ENCODE peak calls at places on chromosomes 12 and 14, in five cellular contexts. One of them, this sample, is unnamed.

GRCh38 chr12:132445884-132446471 is 44.0 kb upstream of the FBRSL1 start:
- DNase-seq in CD4-positive, alpha-beta T cell: no peak
- DNase-seq in suprapubic skin: no peak
- DNase-seq in A549: peak; percentile 89
- DNase-seq in progenitor cell of endocrine pancreas: no peak
- DNase-seq in this sample: peak; percentile 59

GRCh38 chr12:62604856-62605255 is 138.2 kb downstream of the MON2 start:
- DNase-seq in CD4-positive, alpha-beta T cell: no peak
- DNase-seq in suprapubic skin: no peak
- DNase-seq in A549: no peak
- DNase-seq in progenitor cell of endocrine pancreas: no peak
- DNase-seq in this sample: no peak

GRCh38 chr12:47802312-47802711 is 17.4 kb downstream of the HDAC7 start:
- DNase-seq in suprapubic skin: no peak
- DNase-seq in CD4-positive, alpha-beta T cell: no peak
- DNase-seq in A549: no peak
- DNase-seq in progenitor cell of endocrine pancreas: no peak
- DNase-seq in this sample: no peak

GRCh38 chr12:76883826-76884225 is 5.0 kb upstream of the CSRP2 start:
- DNase-seq in progenitor cell of endocrine pancreas: no peak
- DNase-seq in CD4-positive, alpha-beta T cell: no peak
- DNase-seq in suprapubic skin: no peak
- DNase-seq in A549: no peak
- DNase-seq in this sample: no peak

GRCh38 chr14:85731198-85731597 is 201.3 kb downstream of the FLRT2 start:
- DNase-seq in A549: no peak
- DNase-seq in CD4-positive, alpha-beta T cell: no peak
- DNase-seq in suprapubic skin: no peak
- DNase-seq in progenitor cell of endocrine pancreas: no peak
- DNase-seq in this sample: no peak

GRCh38 chr12:29320295-29321090 is 60.5 kb downstream of the ERGIC2 start:
- DNase-seq in A549: no peak
- DNase-seq in CD4-positive, alpha-beta T cell: no peak
- DNase-seq in suprapubic skin: no peak
- DNase-seq in progenitor cell of endocrine pancreas: no peak
- DNase-seq in this sample: no peak

GRCh38 chr12:2691340-2692111 is 103.2 kb upstream of the FKBP4 start:
- DNase-seq in suprapubic skin: no peak
- DNase-seq in CD4-positive, alpha-beta T cell: peak; percentile 43
- DNase-seq in progenitor cell of endocrine pancreas: no peak
- DNase-seq in A549: no peak
- DNase-seq in this sample: no peak

GRCh38 chr12:6047249-6048227 is 76.9 kb downstream of the VWF start:
- DNase-seq in progenitor cell of endocrine pancreas: no peak
- DNase-seq in suprapubic skin: no peak
- DNase-seq in CD4-positive, alpha-beta T cell: no peak
- DNase-seq in A549: no peak
- DNase-seq in this sample: no peak

GRCh38 chr12:131089526-131090253 is 136.0 kb downstream of the ADGRD1 start:
- DNase-seq in A549: no peak
- DNase-seq in progenitor cell of endocrine pancreas: no peak
- DNase-seq in CD4-positive, alpha-beta T cell: peak; percentile 19
- DNase-seq in suprapubic skin: peak; percentile 65
- DNase-seq in this sample: peak; percentile 12

GRCh38 chr12:77947326-77947725 is 116.6 kb downstream of the NAV3 start:
- DNase-seq in A549: no peak
- DNase-seq in suprapubic skin: no peak
- DNase-seq in progenitor cell of endocrine pancreas: no peak
- DNase-seq in CD4-positive, alpha-beta T cell: no peak
- DNase-seq in this sample: no peak

GRCh38 chr14:43539210-43539609 is 967.9 kb downstream of the FSCB start:
- DNase-seq in CD4-positive, alpha-beta T cell: no peak
- DNase-seq in suprapubic skin: no peak
- DNase-seq in A549: no peak
- DNase-seq in progenitor cell of endocrine pancreas: no peak
- DNase-seq in this sample: no peak

GRCh38 chr12:132454154-132454948 is 35.6 kb upstream of the FBRSL1 start:
- DNase-seq in progenitor cell of endocrine pancreas: no peak
- DNase-seq in suprapubic skin: no peak
- DNase-seq in CD4-positive, alpha-beta T cell: no peak
- DNase-seq in A549: no peak
- DNase-seq in this sample: no peak

GRCh38 chr12:113933201-113933786 is 32.8 kb downstream of the RBM19 start:
- DNase-seq in suprapubic skin: no peak
- DNase-seq in A549: no peak
- DNase-seq in CD4-positive, alpha-beta T cell: no peak
- DNase-seq in progenitor cell of endocrine pancreas: no peak
- DNase-seq in this sample: no peak
- TF ChIP-seq CTCF in suprapubic skin: no peak
- TF ChIP-seq CTCF in A549: no peak
- TF ChIP-seq CTCF in CD4-positive, alpha-beta T cell: no peak
- TF ChIP-seq CTCF in progenitor cell of endocrine pancreas: no peak
- TF ChIP-seq CTCF in this sample: no peak

GRCh38 chr12:40338071-40338470 is 113.3 kb downstream of the LRRK2 start:
- DNase-seq in progenitor cell of endocrine pancreas: no peak
- DNase-seq in CD4-positive, alpha-beta T cell: no peak
- DNase-seq in suprapubic skin: no peak
- DNase-seq in A549: no peak
- DNase-seq in this sample: no peak

GRCh38 chr12:40331886-40332285 is 107.1 kb downstream of the LRRK2 start:
- DNase-seq in CD4-positive, alpha-beta T cell: no peak
- DNase-seq in progenitor cell of endocrine pancreas: no peak
- DNase-seq in A549: no peak
- DNase-seq in suprapubic skin: no peak
- DNase-seq in this sample: no peak

GRCh38 chr12:40342010-40342409 is 117.2 kb downstream of the LRRK2 start:
- DNase-seq in CD4-positive, alpha-beta T cell: no peak
- DNase-seq in A549: no peak
- DNase-seq in suprapubic skin: no peak
- DNase-seq in progenitor cell of endocrine pancreas: no peak
- DNase-seq in this sample: no peak

DNA sequence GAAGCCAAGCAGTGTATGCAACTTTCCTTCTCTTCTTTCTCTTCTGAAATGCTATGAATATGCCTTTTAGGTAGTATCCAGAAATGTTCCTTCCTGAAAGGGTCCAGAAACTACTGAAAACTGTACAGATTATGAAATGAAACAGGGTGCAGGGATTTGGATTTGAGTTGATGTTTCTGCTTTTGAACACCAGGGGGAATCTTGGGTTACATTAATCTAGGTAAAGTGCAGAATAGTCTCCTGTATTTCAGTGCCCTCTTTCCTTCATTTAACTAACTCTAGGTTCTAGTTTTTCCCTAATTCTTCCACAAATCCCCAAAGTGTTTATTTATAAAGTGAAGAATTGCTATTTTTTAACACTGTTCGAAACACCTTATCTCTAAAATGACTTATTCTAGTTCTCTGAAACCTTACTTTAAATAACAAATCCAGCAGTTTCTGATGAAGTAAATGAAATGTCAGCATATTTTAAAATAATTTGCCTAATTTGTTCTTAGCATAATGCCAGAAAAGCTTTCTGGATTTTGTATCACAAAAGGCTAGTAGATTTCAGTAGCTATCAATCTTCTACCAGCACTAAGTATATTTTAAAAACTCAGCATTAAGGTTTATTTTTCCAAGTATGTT is 111.9 kb downstream of the LRRK2 start:
- DNase-seq in A549: peak; percentile 57
- DNase-seq in CD4-positive, alpha-beta T cell: no peak
- DNase-seq in progenitor cell of endocrine pancreas: no peak
- DNase-seq in suprapubic skin: no peak
- DNase-seq in this sample: no peak
- TF ChIP-seq CTCF in A549: peak; percentile 48
- TF ChIP-seq CTCF in CD4-positive, alpha-beta T cell: no peak
- TF ChIP-seq CTCF in progenitor cell of endocrine pancreas: peak; percentile 63
- TF ChIP-seq CTCF in suprapubic skin: peak; percentile 24
- TF ChIP-seq CTCF in this sample: no peak

GRCh38 chr14:22994762-22995275 is 12.5 kb upstream of the AJUBA start:
- DNase-seq in suprapubic skin: no peak
- DNase-seq in progenitor cell of endocrine pancreas: no peak
- DNase-seq in A549: peak; percentile 41
- DNase-seq in CD4-positive, alpha-beta T cell: no peak
- DNase-seq in this sample: no peak
- TF ChIP-seq CTCF in suprapubic skin: peak; percentile 4
- TF ChIP-seq CTCF in progenitor cell of endocrine pancreas: peak; percentile 66
- TF ChIP-seq CTCF in A549: peak; percentile 60
- TF ChIP-seq CTCF in CD4-positive, alpha-beta T cell: peak; percentile 59
- TF ChIP-seq CTCF in this sample: no peak

GRCh38 chr14:64337901-64338615 is 43.9 kb upstream of the ESR2 start:
- DNase-seq in CD4-positive, alpha-beta T cell: no peak
- DNase-seq in A549: peak; percentile 49
- DNase-seq in progenitor cell of endocrine pancreas: peak; percentile 69
- DNase-seq in suprapubic skin: peak; percentile 87
- DNase-seq in this sample: peak; percentile 27
- TF ChIP-seq CTCF in CD4-positive, alpha-beta T cell: no peak
- TF ChIP-seq CTCF in A549: no peak
- TF ChIP-seq CTCF in progenitor cell of endocrine pancreas: no peak
- TF ChIP-seq CTCF in suprapubic skin: no peak
- TF ChIP-seq CTCF in this sample: no peak

DNA sequence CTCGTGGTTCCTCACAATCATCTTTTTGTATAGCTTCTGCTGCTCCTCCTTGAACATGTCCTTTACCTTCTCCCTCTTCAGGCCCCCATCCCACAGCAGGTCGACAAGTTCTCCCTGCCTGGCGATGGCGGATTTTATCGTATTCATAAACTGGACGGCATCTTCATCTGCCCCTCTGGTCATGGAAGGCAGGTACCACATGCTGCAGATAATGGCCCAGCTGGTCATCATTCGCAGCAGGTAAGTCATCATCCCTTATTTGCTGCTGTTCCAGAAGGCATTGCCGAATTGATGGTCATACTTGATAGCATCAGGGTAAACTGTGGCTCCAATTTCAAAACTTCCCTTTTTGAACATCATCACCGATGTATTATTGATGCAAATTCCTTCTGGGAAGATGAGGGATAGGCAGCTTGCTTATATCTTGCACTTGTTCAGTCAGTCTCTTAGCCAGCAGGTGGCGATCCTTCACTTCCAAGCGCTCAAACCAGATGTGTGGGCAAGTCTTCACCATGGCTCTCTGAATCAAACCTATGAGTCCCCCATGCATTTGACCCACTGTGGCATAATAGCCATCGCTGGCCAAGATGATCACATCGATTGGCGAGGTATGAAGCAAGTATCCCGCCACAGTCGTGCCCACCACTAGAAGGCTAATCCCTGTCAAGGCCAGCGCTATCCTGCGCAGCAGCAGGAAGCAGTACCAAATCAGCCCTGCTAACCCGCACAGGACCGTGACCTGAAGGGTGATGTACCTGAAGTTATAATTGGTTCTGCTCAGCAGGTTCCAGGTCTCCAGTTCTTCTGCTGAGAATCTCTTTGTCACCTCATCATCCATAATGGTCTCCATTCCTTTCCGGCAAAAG is 381.5 kb upstream of the STXBP6 start:
- DNase-seq in progenitor cell of endocrine pancreas: peak; percentile 25
- DNase-seq in CD4-positive, alpha-beta T cell: no peak
- DNase-seq in suprapubic skin: no peak
- DNase-seq in A549: no peak
- DNase-seq in this sample: no peak
- TF ChIP-seq CTCF in progenitor cell of endocrine pancreas: peak; percentile 67
- TF ChIP-seq CTCF in CD4-positive, alpha-beta T cell: no peak
- TF ChIP-seq CTCF in suprapubic skin: no peak
- TF ChIP-seq CTCF in A549: no peak
- TF ChIP-seq CTCF in this sample: no peak

GRCh38 chr12:94983321-94983720 is 20.2 kb downstream of the NDUFA12 start:
- DNase-seq in suprapubic skin: no peak
- DNase-seq in CD4-positive, alpha-beta T cell: no peak
- DNase-seq in progenitor cell of endocrine pancreas: no peak
- DNase-seq in A549: no peak
- DNase-seq in this sample: no peak

GRCh38 chr12:94977766-94978468 is 25.6 kb downstream of the NDUFA12 start:
- DNase-seq in suprapubic skin: no peak
- DNase-seq in progenitor cell of endocrine pancreas: no peak
- DNase-seq in A549: no peak
- DNase-seq in CD4-positive, alpha-beta T cell: no peak
- DNase-seq in this sample: no peak

GRCh38 chr12:94979941-94980340 is 23.6 kb downstream of the NDUFA12 start:
- DNase-seq in CD4-positive, alpha-beta T cell: no peak
- DNase-seq in progenitor cell of endocrine pancreas: no peak
- DNase-seq in A549: no peak
- DNase-seq in suprapubic skin: no peak
- DNase-seq in this sample: no peak

GRCh38 chr12:94982456-94982855 is 21.0 kb downstream of the NDUFA12 start:
- DNase-seq in progenitor cell of endocrine pancreas: no peak
- DNase-seq in CD4-positive, alpha-beta T cell: no peak
- DNase-seq in A549: no peak
- DNase-seq in suprapubic skin: no peak
- DNase-seq in this sample: no peak

DNA sequence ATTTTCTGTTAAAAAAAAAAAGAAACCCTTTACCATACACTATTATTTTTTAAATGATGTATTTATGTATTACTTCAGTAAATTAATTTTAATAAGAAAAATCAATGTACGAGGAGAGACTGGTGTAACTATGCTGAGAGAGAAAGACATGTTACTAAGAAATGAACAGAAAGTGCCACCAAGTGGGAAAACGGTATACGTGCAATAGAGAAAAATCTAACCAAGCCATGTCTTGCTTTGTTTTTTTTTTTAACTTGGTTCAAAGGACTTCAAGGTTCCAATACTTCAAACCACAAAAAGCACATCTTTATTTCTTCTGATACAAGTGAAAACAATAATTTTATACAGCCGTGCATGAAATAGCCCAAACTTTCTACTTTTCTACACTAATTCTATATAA is 22.9 kb downstream of the NDUFA12 start:
- DNase-seq in progenitor cell of endocrine pancreas: no peak
- DNase-seq in suprapubic skin: no peak
- DNase-seq in CD4-positive, alpha-beta T cell: no peak
- DNase-seq in A549: no peak
- DNase-seq in this sample: no peak
- TF ChIP-seq CTCF in progenitor cell of endocrine pancreas: peak; percentile 41
- TF ChIP-seq CTCF in suprapubic skin: no peak
- TF ChIP-seq CTCF in CD4-positive, alpha-beta T cell: peak; percentile 50
- TF ChIP-seq CTCF in A549: peak; percentile 41
- TF ChIP-seq CTCF in this sample: no peak

GRCh38 chr14:29664515-29664914 is 263.1 kb downstream of the PRKD1 start:
- DNase-seq in suprapubic skin: no peak
- DNase-seq in progenitor cell of endocrine pancreas: no peak
- DNase-seq in CD4-positive, alpha-beta T cell: no peak
- DNase-seq in A549: no peak
- DNase-seq in this sample: no peak

GRCh38 chr14:29668201-29668600 is 259.4 kb downstream of the PRKD1 start:
- DNase-seq in CD4-positive, alpha-beta T cell: no peak
- DNase-seq in A549: no peak
- DNase-seq in progenitor cell of endocrine pancreas: no peak
- DNase-seq in suprapubic skin: no peak
- DNase-seq in this sample: no peak

DNA sequence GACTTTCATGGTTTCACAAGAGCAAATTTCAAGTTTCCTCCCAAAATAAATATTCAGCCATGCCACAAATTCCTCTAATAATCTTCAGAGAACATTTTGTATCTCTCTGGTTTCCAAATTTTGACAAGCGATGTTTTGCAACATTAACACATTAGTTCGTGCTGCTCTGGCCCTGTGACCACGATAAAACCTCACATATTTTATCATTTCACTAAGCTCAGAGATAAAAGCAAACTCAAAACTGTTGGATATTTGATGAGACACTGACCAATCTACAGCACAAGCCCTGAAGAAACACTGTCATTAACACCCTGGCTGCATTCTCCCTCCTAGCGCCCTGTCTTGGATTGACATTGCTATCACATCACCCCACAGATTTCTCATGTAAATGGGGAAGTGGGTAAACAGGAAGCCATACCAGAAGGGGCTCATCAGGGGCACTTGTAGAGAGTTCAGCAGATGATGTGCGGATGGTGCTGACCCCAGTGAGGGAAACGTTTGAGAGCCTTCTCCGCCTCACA is 264.3 kb downstream of the PRKD1 start:
- DNase-seq in progenitor cell of endocrine pancreas: no peak
- DNase-seq in A549: no peak
- DNase-seq in suprapubic skin: no peak
- DNase-seq in CD4-positive, alpha-beta T cell: no peak
- DNase-seq in this sample: no peak
- TF ChIP-seq CTCF in progenitor cell of endocrine pancreas: no peak
- TF ChIP-seq CTCF in A549: no peak
- TF ChIP-seq CTCF in suprapubic skin: no peak
- TF ChIP-seq CTCF in CD4-positive, alpha-beta T cell: no peak
- TF ChIP-seq CTCF in this sample: no peak